ENCODE peak calls at places on chromosomes 11 and 22, in five cellular contexts. V, E, M, A and W are unnamed samples.

GRCh38 chr22:48950151-48950915 is 877.3 kb downstream of the BRD1 start:
- DNase-seq in V (no peak), E (no peak), M (no peak), A (no peak), W (no peak)

GRCh38 chr11:76673164-76674142 is 2.9 kb upstream of the LRRC32 start:
- DNase-seq in V (no peak), E (no peak), M (no peak), A (no peak), W (no peak)

GRCh38 chr11:76663912-76664440 is 6.6 kb downstream of the LRRC32 start:
- DNase-seq in V (no peak), E (no peak), M (no peak), A (no peak), W (no peak)

GRCh38 chr11:95596011-95596489 is 193.5 kb downstream of the FAM76B start:
- DNase-seq in V (peak), E (peak), M (no peak), A (no peak), W (no peak)

GRCh38 chr22:43921361-43921760 is 2.2 kb upstream of the PNPLA3 start:
- DNase-seq in V (peak), E (peak), M (no peak), A (no peak), W (peak)

GRCh38 chr11:82675838-82676237 is 57.8 kb downstream of the FAM181B start:
- DNase-seq in V (no peak), E (no peak), M (no peak), A (no peak), W (no peak)

GRCh38 chr11:1291295-1292017 is 18.0 kb downstream of the TOLLIP start:
- DNase-seq in V (no peak), E (no peak), M (no peak), A (no peak), W (no peak)

GRCh38 chr11:133681901-133682300 is 149.6 kb upstream of the OPCML start:
- DNase-seq in V (no peak), E (no peak), M (no peak), A (no peak), W (no peak)

GRCh38 chr11:1281326-1281973 is 28.0 kb downstream of the TOLLIP start:
- DNase-seq in V (no peak), E (no peak), M (no peak), A (no peak), W (no peak)

GRCh38 chr22:46830001-46830715 is 67.7 kb downstream of the TBC1D22A start:
- DNase-seq in V (peak), E (peak), M (peak), A (peak), W (peak)

GRCh38 chr11:100890779-100891178 is 203.7 kb downstream of the ARHGAP42 start:
- DNase-seq in V (peak), E (peak), M (no peak), A (no peak), W (no peak)

GRCh38 chr11:90701040-90701439 is 478.2 kb upstream of the CHORDC1 start:
- DNase-seq in V (no peak), E (no peak), M (no peak), A (no peak), W (no peak)

GRCh38 chr22:44218071-44218470 is 37.3 kb downstream of the PARVG start:
- DNase-seq in V (no peak), E (no peak), M (no peak), A (no peak), W (no peak)

GRCh38 chr11:2319791-2320481 is 18.1 kb downstream of the TSPAN32 start:
- DNase-seq in V (no peak), E (no peak), M (no peak), A (peak), W (no peak)

GRCh38 chr11:289706-290620 is 1.0 kb downstream of the PGGHG start:
- DNase-seq in V (no peak), E (no peak), M (no peak), A (peak), W (no peak)

GRCh38 chr11:76672431-76673163 is 2.0 kb upstream of the LRRC32 start:
- DNase-seq in V (no peak), E (peak), M (no peak), A (no peak), W (no peak)

GRCh38 chr11:130650456-130651068 is 202.1 kb downstream of the ADAMTS15 start:
- DNase-seq in V (no peak), E (no peak), M (no peak), A (no peak), W (no peak)

GRCh38 chr22:35411112-35411511 is 11.2 kb downstream of the MCM5 start:
- DNase-seq in V (no peak), E (no peak), M (no peak), A (peak), W (no peak)
- TF ChIP-seq CTCF in V (no peak), E (no peak), M (no peak), A (no peak), W (no peak)

GRCh38 chr11:85810871-85811611 is at the start of gene SYTL2:
- DNase-seq in V (peak), E (peak), M (peak), A (peak), W (peak)
- TF ChIP-seq CTCF in V (no peak), E (no peak), M (no peak), A (no peak), W (no peak)

DNA sequence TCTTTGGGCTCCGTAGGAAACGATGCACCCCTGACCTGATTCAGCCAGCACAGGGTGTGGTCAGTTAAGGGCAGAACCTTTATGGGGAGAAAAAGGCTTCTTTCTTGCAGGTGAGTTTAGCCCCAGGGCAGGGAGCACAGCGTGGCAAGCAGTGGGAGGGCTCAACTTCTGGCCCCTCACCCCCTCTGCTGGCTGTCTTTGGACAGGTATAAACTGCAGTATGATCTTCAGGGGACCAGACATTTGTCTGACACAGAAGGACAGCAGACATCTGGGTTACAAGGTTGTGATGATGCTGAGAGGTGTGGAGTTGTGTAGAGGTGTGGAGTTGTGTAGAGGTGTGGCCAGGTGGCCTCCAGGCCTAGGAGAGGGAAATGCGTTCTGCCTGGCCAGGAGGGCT is 324.0 kb upstream of the PLET1 start:
- DNase-seq in V (no peak), E (no peak), M (no peak), A (no peak), W (peak)
- TF ChIP-seq CTCF in V (peak), E (no peak), M (no peak), A (no peak), W (no peak)

DNA sequence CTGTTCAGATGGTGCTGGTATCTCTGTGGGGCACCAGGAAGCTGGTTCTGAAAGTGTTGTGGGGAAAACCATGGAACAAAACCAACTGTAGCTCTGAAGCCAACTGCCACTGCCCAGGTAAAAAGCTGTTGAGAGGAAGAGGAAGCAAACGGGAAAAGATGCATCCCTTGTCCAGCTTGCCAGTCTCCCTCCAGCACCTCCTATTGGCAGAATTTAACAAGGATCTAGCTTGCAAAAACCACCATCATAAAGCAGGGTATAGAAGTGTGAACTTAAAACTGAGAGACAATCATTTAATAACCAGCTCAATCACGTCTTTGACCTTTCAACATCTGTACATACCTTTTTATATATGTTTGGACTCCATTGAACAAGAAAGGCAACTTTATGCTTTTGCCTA is 4.5 kb downstream of the PATE1 start:
- DNase-seq in V (no peak), E (no peak), M (no peak), A (no peak), W (no peak)
- TF ChIP-seq CTCF in V (no peak), E (no peak), M (no peak), A (no peak), W (no peak)

DNA sequence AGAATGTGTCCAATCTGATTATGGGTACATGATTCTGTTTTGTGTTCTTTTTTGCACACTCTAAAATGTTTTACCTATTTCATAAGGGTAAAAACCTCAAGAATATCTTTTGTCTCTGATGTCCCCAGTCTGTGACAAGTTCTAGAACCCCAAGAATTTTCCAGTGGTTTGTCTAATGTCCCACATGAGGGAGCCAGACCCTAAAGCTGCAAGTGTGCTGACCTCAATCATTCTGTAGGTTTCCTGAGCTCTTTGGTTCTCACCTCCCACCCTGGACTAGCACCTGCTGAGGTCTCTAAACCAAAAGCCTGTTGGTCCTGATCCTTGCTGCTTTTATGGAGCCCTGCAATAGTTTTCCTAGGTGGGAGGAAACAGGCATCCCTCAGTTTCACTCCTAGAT is 149.8 kb upstream of the MPPED2 start:
- DNase-seq in V (no peak), E (no peak), M (no peak), A (no peak), W (no peak)
- TF ChIP-seq CTCF in V (no peak), E (no peak), M (no peak), A (no peak), W (no peak)

DNA sequence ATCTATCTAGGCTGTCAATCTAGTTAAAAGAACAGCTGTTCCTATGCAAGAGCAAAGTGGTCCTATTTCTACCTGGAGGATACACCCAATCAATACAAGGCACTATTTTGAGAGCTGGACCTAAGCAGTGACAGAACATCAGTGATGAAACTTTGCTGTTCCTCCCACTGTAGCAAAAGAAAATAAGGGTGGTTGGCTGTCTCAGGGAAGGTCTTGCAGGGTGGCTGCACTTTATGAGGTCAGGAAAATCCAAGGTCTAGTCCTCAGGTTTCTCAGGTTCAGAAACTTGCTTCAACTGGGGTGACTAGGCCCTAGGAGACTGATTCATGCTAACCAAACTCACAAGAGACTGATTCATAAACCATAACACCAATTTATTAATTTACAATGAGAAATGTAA is 11.6 kb downstream of the CPSF7 start:
- DNase-seq in V (no peak), E (no peak), M (no peak), A (no peak), W (no peak)
- TF ChIP-seq CTCF in V (no peak), E (no peak), M (no peak), A (no peak), W (no peak)

GRCh38 chr11:125235006-125235405 is 70.5 kb downstream of the PKNOX2 start:
- DNase-seq in V (no peak), E (no peak), M (no peak), A (no peak), W (no peak)

GRCh38 chr11:125233116-125233515 is 68.6 kb downstream of the PKNOX2 start:
- DNase-seq in V (no peak), E (no peak), M (no peak), A (no peak), W (no peak)

GRCh38 chr11:125236072-125236825 is 71.7 kb downstream of the PKNOX2 start:
- DNase-seq in V (no peak), E (no peak), M (no peak), A (no peak), W (no peak)

GRCh38 chr11:125229916-125230315 is 65.4 kb downstream of the PKNOX2 start:
- DNase-seq in V (no peak), E (no peak), M (no peak), A (no peak), W (no peak)

GRCh38 chr11:125233736-125234275 is 69.3 kb downstream of the PKNOX2 start:
- DNase-seq in V (no peak), E (no peak), M (no peak), A (no peak), W (no peak)
- TF ChIP-seq CTCF in V (no peak), E (no peak), M (no peak), A (no peak), W (no peak)

DNA sequence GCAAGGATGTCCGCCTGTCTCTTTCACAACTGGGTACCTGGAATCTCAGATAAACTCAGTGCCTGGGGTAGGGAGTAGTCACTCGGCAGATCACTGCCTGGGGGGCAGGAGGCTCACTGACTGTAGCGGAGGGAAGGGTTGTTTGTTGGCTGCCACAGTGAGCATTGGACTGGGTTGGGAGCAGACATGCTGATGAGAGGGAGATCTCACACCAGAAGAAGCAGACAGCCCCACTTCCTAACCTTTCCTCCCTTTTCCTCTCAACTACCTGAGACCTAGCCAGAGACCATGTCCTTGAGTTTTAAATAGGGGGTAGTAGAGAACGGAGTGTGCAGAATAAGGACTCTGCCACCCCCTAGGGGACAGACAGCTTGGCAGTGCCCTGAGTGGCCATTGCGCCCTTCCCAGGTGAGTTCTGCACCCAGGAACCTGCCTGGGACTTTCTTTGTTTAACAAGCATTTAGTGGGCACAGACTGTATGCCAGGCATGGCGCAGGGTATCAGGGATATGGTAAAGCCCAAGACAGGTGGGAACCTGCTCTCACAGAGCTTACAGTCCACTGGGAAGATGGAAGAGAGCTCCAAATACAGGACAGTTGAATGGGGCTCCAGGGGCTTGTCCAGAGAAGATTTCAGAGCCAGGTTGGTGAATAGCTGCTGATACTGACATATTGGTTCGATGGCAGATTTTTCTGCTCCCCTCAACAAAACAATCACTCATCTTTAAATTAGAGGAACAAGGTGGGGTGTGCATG is 115.7 kb upstream of the NNMT start:
- DNase-seq in V (peak), E (no peak), M (no peak), A (peak), W (peak)
- TF ChIP-seq CTCF in V (peak), E (peak), M (peak), A (peak), W (peak)